ENCODE peak calls at places on chromosomes 12 and 14, in six cellular contexts. One of them, this sample, is unnamed.

GRCh38 chr14:21251215-21251614 is 18.0 kb downstream of the HNRNPC start:
- DNase-seq in pons: no peak
- DNase-seq in epithelial cell of esophagus: no peak
- DNase-seq in EL: no peak
- DNase-seq in SK-N-SH: no peak
- DNase-seq in prostate gland: no peak
- DNase-seq in this sample: no peak

GRCh38 chr12:7120166-7120565 is 8.5 kb downstream of the RBP5 start:
- DNase-seq in pons: no peak
- DNase-seq in epithelial cell of esophagus: no peak
- DNase-seq in EL: no peak
- DNase-seq in SK-N-SH: no peak
- DNase-seq in prostate gland: no peak
- DNase-seq in this sample: no peak

GRCh38 chr14:103697196-103697595 is 18.1 kb downstream of the XRCC3 start:
- DNase-seq in pons: no peak
- DNase-seq in epithelial cell of esophagus: no peak
- DNase-seq in EL: no peak
- DNase-seq in SK-N-SH: no peak
- DNase-seq in prostate gland: no peak
- DNase-seq in this sample: no peak

GRCh38 chr12:122352394-122352793 is 70.1 kb downstream of the CLIP1 start:
- DNase-seq in pons: no peak
- DNase-seq in epithelial cell of esophagus: no peak
- DNase-seq in EL: no peak
- DNase-seq in SK-N-SH: no peak
- DNase-seq in prostate gland: no peak
- DNase-seq in this sample: no peak

GRCh38 chr14:52115286-52115685 is 46.4 kb upstream of the NID2 start:
- DNase-seq in pons: no peak
- DNase-seq in epithelial cell of esophagus: no peak
- DNase-seq in EL: no peak
- DNase-seq in SK-N-SH: no peak
- DNase-seq in prostate gland: no peak
- DNase-seq in this sample: no peak

GRCh38 chr14:67704484-67705089 is 2.9 kb downstream of the RDH12 start:
- DNase-seq in pons: peak; percentile 98
- DNase-seq in epithelial cell of esophagus: peak; percentile 74
- DNase-seq in EL: peak; percentile 55
- DNase-seq in SK-N-SH: peak; percentile 59
- DNase-seq in prostate gland: peak; percentile 46
- DNase-seq in this sample: no peak

GRCh38 chr12:92297405-92297804 is 151.8 kb upstream of the BTG1 start:
- DNase-seq in pons: no peak
- DNase-seq in epithelial cell of esophagus: no peak
- DNase-seq in EL: no peak
- DNase-seq in SK-N-SH: peak; percentile 38
- DNase-seq in prostate gland: no peak
- DNase-seq in this sample: no peak

GRCh38 chr14:68783408-68784297 is 9.2 kb downstream of the ZFP36L1 start:
- DNase-seq in pons: no peak
- DNase-seq in epithelial cell of esophagus: no peak
- DNase-seq in EL: no peak
- DNase-seq in SK-N-SH: no peak
- DNase-seq in prostate gland: no peak
- DNase-seq in this sample: no peak

GRCh38 chr12:124904306-124905098 is 9.9 kb downstream of the UBC start:
- DNase-seq in pons: peak; percentile 88
- DNase-seq in epithelial cell of esophagus: peak; percentile 90
- DNase-seq in EL: peak; percentile 96
- DNase-seq in SK-N-SH: peak; percentile 48
- DNase-seq in prostate gland: peak; percentile 75
- DNase-seq in this sample: peak; percentile 65

GRCh38 chr14:96843137-96843536 is 46.0 kb downstream of the VRK1 start:
- DNase-seq in pons: no peak
- DNase-seq in epithelial cell of esophagus: no peak
- DNase-seq in EL: no peak
- DNase-seq in SK-N-SH: no peak
- DNase-seq in prostate gland: no peak
- DNase-seq in this sample: no peak

GRCh38 chr12:111359231-111359913 is 9.5 kb downstream of the PHETA1 start:
- DNase-seq in pons: no peak
- DNase-seq in epithelial cell of esophagus: no peak
- DNase-seq in EL: peak; percentile 11
- DNase-seq in SK-N-SH: no peak
- DNase-seq in prostate gland: no peak
- DNase-seq in this sample: no peak

GRCh38 chr14:73811164-73811503 is 40.5 kb upstream of the PTGR2 start:
- DNase-seq in pons: no peak
- DNase-seq in epithelial cell of esophagus: no peak
- DNase-seq in EL: no peak
- DNase-seq in SK-N-SH: no peak
- DNase-seq in prostate gland: no peak
- DNase-seq in this sample: no peak

GRCh38 chr12:28710882-28711281 is 438.2 kb upstream of the FAR2 start:
- DNase-seq in pons: no peak
- DNase-seq in epithelial cell of esophagus: peak; percentile 66
- DNase-seq in EL: peak; percentile 85
- DNase-seq in SK-N-SH: no peak
- DNase-seq in prostate gland: no peak
- DNase-seq in this sample: no peak

GRCh38 chr14:101193845-101194355 is 290.4 kb upstream of the RTL1 start:
- DNase-seq in pons: no peak
- DNase-seq in epithelial cell of esophagus: no peak
- DNase-seq in EL: no peak
- DNase-seq in SK-N-SH: no peak
- DNase-seq in prostate gland: no peak
- DNase-seq in this sample: no peak

GRCh38 chr12:81809829-81810595 is 50.9 kb upstream of the PPFIA2 start:
- DNase-seq in pons: peak; percentile 28
- DNase-seq in epithelial cell of esophagus: no peak
- DNase-seq in EL: no peak
- DNase-seq in SK-N-SH: no peak
- DNase-seq in prostate gland: no peak
- DNase-seq in this sample: no peak

GRCh38 chr12:89157413-89157812 is 194.9 kb downstream of the DUSP6 start:
- DNase-seq in pons: no peak
- DNase-seq in epithelial cell of esophagus: no peak
- DNase-seq in EL: no peak
- DNase-seq in SK-N-SH: no peak
- DNase-seq in prostate gland: no peak
- DNase-seq in this sample: no peak

GRCh38 chr12:121637231-121637914 is 11.0 kb downstream of the ORAI1 start:
- DNase-seq in pons: no peak
- DNase-seq in epithelial cell of esophagus: no peak
- DNase-seq in EL: no peak
- DNase-seq in SK-N-SH: no peak
- DNase-seq in prostate gland: no peak
- DNase-seq in this sample: no peak

GRCh38 chr14:35991356-35991755 is 165.2 kb downstream of the BRMS1L start:
- DNase-seq in pons: peak; percentile 77
- DNase-seq in epithelial cell of esophagus: no peak
- DNase-seq in EL: no peak
- DNase-seq in SK-N-SH: no peak
- DNase-seq in prostate gland: no peak
- DNase-seq in this sample: no peak

GRCh38 chr14:81252278-81252677 is 31.5 kb upstream of the GTF2A1 start:
- DNase-seq in pons: no peak
- DNase-seq in epithelial cell of esophagus: no peak
- DNase-seq in EL: no peak
- DNase-seq in SK-N-SH: no peak
- DNase-seq in prostate gland: no peak
- DNase-seq in this sample: no peak

GRCh38 chr12:93016752-93017350 is 87.8 kb upstream of the EEA1 start:
- DNase-seq in pons: peak; percentile 87
- DNase-seq in epithelial cell of esophagus: no peak
- DNase-seq in EL: no peak
- DNase-seq in SK-N-SH: no peak
- DNase-seq in prostate gland: no peak
- DNase-seq in this sample: peak; percentile 44

GRCh38 chr14:105617201-105617777 is 90.9 kb downstream of the TMEM121 start:
- DNase-seq in pons: no peak
- DNase-seq in epithelial cell of esophagus: no peak
- DNase-seq in EL: no peak
- DNase-seq in SK-N-SH: no peak
- DNase-seq in prostate gland: no peak
- DNase-seq in this sample: no peak

This sample was measured in posterior cingulate gyrus.